ENCODE peak calls at places on chromosome 4, in five cellular contexts. L is IMR-90, G is GM12878, B is colonic mucosa, S is astrocyte. A is an unnamed sample.
A peak's percentile ranks its signal among the peaks of the same experiment; 100 is the strongest.

GRCh38 chr4:94976371-94977011 is 218.7 kb downstream of the BMPR1B start:
- DNase-seq in L (peak; percentile 68), G (no peak), B (no peak), S (peak; percentile 71), A (peak; percentile 84)

GRCh38 chr4:128653514-128654420 is 155.7 kb upstream of the JADE1 start:
- DNase-seq in L (peak; percentile 70), G (no peak), B (peak; percentile 47), S (no peak), A (peak; percentile 44)

GRCh38 chr4:140309124-140309870 is 64.1 kb upstream of the SCOC start:
- DNase-seq in L (peak; percentile 72), G (no peak), B (peak; percentile 12), S (peak; percentile 71), A (peak; percentile 63)

GRCh38 chr4:19739101-19739651 is 512.5 kb upstream of the SLIT2 start:
- DNase-seq in L (peak; percentile 95), G (no peak), B (no peak), S (peak; percentile 95), A (peak; percentile 87)

GRCh38 chr4:73458184-73459047 is 22.4 kb downstream of the AFP start:
- DNase-seq in L (no peak), G (no peak), B (no peak), S (no peak), A (no peak)

GRCh38 chr4:152735302-152735917 is 44.1 kb downstream of the TIGD4 start:
- DNase-seq in L (peak; percentile 11), G (peak; percentile 32), B (no peak), S (peak; percentile 14), A (peak; percentile 61)

GRCh38 chr4:5751073-5751917 is 40.3 kb downstream of the EVC start:
- DNase-seq in L (peak; percentile 81), G (no peak), B (no peak), S (peak; percentile 45), A (peak; percentile 53)

GRCh38 chr4:165288639-165289428 is 38.6 kb upstream of the MSMO1 start:
- DNase-seq in L (peak; percentile 75), G (no peak), B (no peak), S (peak; percentile 54), A (peak; percentile 65)

GRCh38 chr4:153067376-153067775 is 131.3 kb downstream of the FHDC1 start:
- DNase-seq in L (peak; percentile 45), G (no peak), B (peak; percentile 47), S (peak; percentile 39), A (peak; percentile 54)

GRCh38 chr4:110417151-110417550 is 58.8 kb upstream of the ENPEP start:
- DNase-seq in L (no peak), G (no peak), B (no peak), S (no peak), A (no peak)

GRCh38 chr4:169440446-169440845 is 169.7 kb upstream of the SH3RF1 start:
- DNase-seq in L (no peak), G (no peak), B (no peak), S (peak; percentile 31), A (no peak)

GRCh38 chr4:168773388-168774195 is 236.5 kb downstream of the CBR4 start:
- DNase-seq in L (no peak), G (no peak), B (peak; percentile 78), S (no peak), A (no peak)

GRCh38 chr4:20544645-20545044 is 155.6 kb upstream of the PACRGL start:
- DNase-seq in L (peak; percentile 71), G (no peak), B (no peak), S (peak; percentile 33), A (peak; percentile 82)

GRCh38 chr4:7985072-7985471 is 45.4 kb upstream of the AFAP1 start:
- DNase-seq in L (no peak), G (no peak), B (no peak), S (no peak), A (no peak)
- H3K4me3 ChIP-seq in L (no peak overlapping the region), G (no peak overlapping the region), B (no peak overlapping the region), S (no peak overlapping the region), A (no peak overlapping the region)

GRCh38 chr4:10461850-10462400 is 4.7 kb upstream of the ZNF518B start:
- DNase-seq in L (no peak), G (no peak), B (no peak), S (no peak), A (no peak)
- H3K9ac ChIP-seq in L (no peak overlapping the region), G (no peak overlapping the region), B (no peak overlapping the region), S (no peak overlapping the region), A (no peak overlapping the region)

GRCh38 chr4:93828830-93829530 is 427 bp downstream of the ATOH1 start:
- DNase-seq in L (no peak), G (no peak), B (peak; percentile 53), S (no peak), A (peak; percentile 23)
- H3K27me3 ChIP-seq in L (peaks cover 63% of the 10 kb centered on the region), G (peaks cover 5% of the 10 kb centered on the region), B (peaks cover 37% of the 10 kb centered on the region), S (peaks cover 87% of the 10 kb centered on the region), A (peaks cover 79% of the 10 kb centered on the region)

GRCh38 chr4:147078875-147079658 is 133.4 kb upstream of the TTC29 start:
- DNase-seq in L (no peak), G (no peak), B (no peak), S (peak; percentile 8), A (peak; percentile 50)
- H3K4me3 ChIP-seq in L (no peak overlapping the region), G (no peak overlapping the region), B (no peak overlapping the region), S (no peak overlapping the region), A (no peak overlapping the region)